ENCODE peak calls at places on chromosomes 16 and 17, in four cellular contexts. K is MM.1S, D is neural crest cell, P is cardiac muscle cell. B is an unnamed sample.

GRCh38 chr17:15943971-15944719 is 785 bp upstream of the ADORA2B start:
- DNase-seq in K (no peak), D (no peak), P (no peak), B (no peak)

GRCh38 chr16:78180349-78180748 is 80.9 kb downstream of the WWOX start:
- DNase-seq in K (no peak), D (no peak), P (no peak), B (no peak)

GRCh38 chr17:82592751-82593589 is 55.3 kb downstream of the WDR45B start:
- DNase-seq in K (peak; percentile 72), D (peak; percentile 22), P (peak; percentile 84), B (no peak)

GRCh38 chr17:68719431-68719830 is 118.3 kb upstream of the FAM20A start:
- DNase-seq in K (no peak), D (no peak), P (peak; percentile 46), B (no peak)

GRCh38 chr16:85838876-85839585 is 39.5 kb downstream of the COX4I1 start:
- DNase-seq in K (no peak), D (no peak), P (no peak), B (no peak)

GRCh38 chr16:50505115-50505514 is 43.1 kb upstream of the NKD1 start:
- DNase-seq in K (no peak), D (no peak), P (no peak), B (no peak)

GRCh38 chr17:65163990-65164495 is 26.9 kb downstream of the RGS9 start:
- DNase-seq in K (no peak), D (no peak), P (peak; percentile 54), B (peak; percentile 53)

GRCh38 chr16:50578147-50578546 is 30.0 kb downstream of the NKD1 start:
- DNase-seq in K (no peak), D (no peak), P (no peak), B (peak; percentile 47)

GRCh38 chr17:72244494-72244893 is 123.7 kb downstream of the SOX9 start:
- DNase-seq in K (no peak), D (no peak), P (peak; percentile 25), B (no peak)

GRCh38 chr17:31378638-31379037 is 12.8 kb upstream of the RAB11FIP4 start:
- DNase-seq in K (no peak), D (no peak), P (no peak), B (no peak)

GRCh38 chr16:12455287-12455798 is 348.3 kb downstream of the CPPED1 start:
- DNase-seq in K (peak; percentile 11), D (peak; percentile 67), P (peak; percentile 67), B (no peak)

GRCh38 chr16:23148513-23149266 is 562 bp downstream of the USP31 start:
- DNase-seq in K (peak; percentile 41), D (peak; percentile 12), P (peak; percentile 62), B (peak; percentile 72)

GRCh38 chr16:1244881-1245280 is 4.4 kb downstream of the TPSAB1 start:
- DNase-seq in K (no peak), D (no peak), P (no peak), B (no peak)

GRCh38 chr17:69430488-69430887 is 16.0 kb downstream of the MAP2K6 start:
- DNase-seq in K (no peak), D (no peak), P (peak; percentile 38), B (no peak)

GRCh38 chr17:34517406-34517805 is 62.0 kb upstream of the TMEM132E start:
- DNase-seq in K (no peak), D (no peak), P (no peak), B (no peak)

DNA sequence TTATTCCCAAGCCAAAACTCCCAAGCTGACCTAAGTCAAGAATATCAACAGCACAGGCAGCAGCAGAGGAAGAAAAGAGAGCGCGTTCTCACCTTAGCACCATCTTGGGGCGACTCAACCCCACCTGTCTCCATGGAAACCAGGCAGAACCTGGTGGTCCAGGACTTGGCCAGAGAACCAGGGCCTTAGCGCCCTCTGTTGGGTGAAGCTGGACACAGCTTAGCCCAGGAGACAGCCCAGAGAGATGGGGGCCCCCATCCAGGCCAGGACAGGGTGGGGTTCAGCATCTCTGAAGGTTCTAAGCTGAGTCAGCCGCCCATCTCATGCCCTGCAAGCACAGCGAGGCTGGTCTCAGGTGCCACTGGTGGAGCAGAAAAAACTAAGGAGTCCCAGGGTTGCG is 60.1 kb upstream of the TMEM132E start:
- DNase-seq in K (peak; percentile 45), D (peak; percentile 11), P (peak; percentile 4), B (peak; percentile 41)
- TF ChIP-seq CTCF in K (peak; percentile 83), D (peak; percentile 56), P (peak; percentile 58), B (peak; percentile 69)

DNA sequence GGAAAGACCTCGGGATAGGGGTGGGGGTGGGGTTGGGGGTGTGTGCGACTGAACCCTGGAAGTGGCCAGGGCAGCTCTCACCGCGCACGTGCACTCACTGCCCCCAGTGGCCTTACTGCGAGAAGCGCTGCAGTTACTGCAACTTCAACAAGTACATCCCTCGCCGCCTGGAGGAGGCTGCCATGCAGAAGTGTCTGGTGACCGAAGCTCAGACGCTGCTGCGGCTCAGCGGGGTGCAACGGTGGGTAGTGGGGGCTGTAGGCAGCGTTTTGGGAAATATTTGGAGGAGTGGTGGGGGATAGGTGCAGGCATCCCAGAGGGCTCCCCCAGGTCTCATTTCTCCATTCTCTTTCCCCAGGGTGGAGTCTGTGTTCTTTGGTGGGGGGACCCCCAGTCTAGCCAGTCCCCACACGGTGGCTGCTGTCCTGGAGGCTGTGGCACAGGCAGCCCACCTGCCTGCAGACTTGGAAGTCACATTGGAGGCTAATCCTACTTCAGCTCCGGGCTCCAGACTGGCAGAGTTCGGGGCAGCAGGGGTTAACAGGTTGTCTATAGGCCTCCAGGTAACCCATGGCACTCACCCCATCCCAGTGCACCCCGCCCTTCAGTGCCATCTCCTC is 972 bp downstream of the RSAD1 start:
- DNase-seq in K (peak; percentile 86), D (peak; percentile 75), P (peak; percentile 86), B (peak; percentile 83)
- TF ChIP-seq CTCF in K (peak; percentile 59), D (peak; percentile 73), P (peak; percentile 52), B (peak; percentile 59)

DNA sequence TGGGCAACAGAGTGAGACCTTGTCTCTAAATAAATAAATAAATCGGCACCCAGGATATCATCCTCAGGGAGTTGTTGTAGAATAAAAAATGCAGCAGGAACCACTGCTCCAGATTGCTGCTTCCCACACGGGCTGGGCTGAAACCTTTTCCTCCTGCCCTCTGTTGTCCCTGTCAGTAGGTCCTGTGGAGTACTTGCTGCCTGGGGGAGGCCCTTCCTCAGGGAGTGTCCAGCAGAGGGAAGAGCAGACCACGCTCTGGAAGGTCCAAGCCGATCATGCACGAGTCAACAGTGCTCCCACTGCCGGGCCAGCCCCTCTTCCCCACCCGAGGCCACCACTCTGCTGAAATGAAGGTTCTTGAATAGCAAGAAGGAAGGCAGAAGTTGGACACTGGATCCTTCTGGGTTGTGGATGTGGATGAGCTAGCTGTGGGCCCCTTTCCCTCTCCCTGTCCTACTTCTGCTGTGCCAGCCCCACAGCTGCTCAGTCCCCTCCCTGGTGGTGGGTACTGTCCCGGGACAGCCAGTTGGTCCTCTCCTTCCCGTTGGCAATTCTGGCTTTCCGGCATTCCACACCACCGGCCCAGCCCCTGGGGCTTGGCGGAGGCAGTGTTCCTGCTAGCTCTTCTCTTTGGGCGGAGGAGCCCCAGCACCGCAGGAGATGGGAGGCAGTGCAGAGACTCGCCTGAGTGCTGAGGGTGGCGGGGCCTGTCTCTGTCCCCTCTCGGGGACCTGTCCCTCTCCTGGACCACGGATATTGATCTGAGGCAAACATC is 10.8 kb downstream of the CDK5R1 start:
- DNase-seq in K (no peak), D (no peak), P (no peak), B (no peak)
- TF ChIP-seq CTCF in K (no peak), D (no peak), P (peak; percentile 7), B (peak; percentile 18)

DNA sequence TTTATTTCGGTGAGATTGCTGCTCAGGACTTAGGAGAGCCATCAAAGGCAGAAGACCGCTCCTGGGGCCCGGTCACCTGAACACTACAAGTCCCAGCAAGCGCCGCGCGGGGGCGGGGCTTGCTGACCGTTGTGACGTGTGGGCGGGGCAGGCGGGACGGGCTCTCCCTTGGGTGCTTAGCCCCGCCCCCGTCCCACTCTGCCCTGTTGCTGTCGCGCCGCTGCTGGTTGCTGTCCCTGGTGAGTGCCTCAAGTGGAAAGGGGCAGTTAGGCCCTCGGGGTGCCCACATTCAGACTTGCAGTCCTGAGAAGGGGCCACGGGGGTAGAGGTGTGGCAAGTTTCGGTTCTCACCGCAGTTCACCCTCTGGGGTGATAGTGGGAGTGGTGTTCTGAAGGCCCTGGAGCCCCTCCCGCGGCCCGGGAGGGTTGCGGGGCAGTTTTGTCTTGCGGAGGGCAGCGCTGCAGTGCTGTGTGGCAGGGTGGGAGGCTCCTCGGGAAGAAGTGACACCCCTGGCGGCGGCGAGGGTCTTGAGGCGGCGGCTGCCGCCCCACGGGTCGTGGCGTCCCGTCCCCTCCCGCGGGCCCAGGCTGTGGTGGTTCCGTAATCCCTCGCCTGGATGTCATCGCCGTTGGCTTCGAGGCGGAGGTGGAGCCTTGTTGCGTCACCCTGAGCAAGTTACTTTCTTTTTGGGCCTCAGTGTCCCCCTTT is at the start of gene CALCOCO2:
- DNase-seq in K (peak; percentile 97), D (peak; percentile 70), P (peak; percentile 94), B (peak; percentile 95)
- TF ChIP-seq CTCF in K (peak; percentile 13), D (peak; percentile 11), P (no peak), B (no peak)

GRCh38 chr16:10367616-10368188 is 18.2 kb upstream of the ATF7IP2 start:
- DNase-seq in K (no peak), D (no peak), P (no peak), B (no peak)
- TF ChIP-seq CTCF in K (no peak), D (no peak), P (no peak), B (no peak)